ENCODE peak calls at places on chromosomes 3 and 15, in nine cellular contexts. Y is fibroblast of mammary gland, I is T-helper 2 cell, C is pons, G is cardiac muscle cell, Q is amygdala, X is HCT116, A is fibroblast of pulmonary artery, M is endodermal cell. N is an unnamed sample.

GRCh38 chr15:37038036-37038715 is 62.2 kb downstream of the MEIS2 start:
- DNase-seq in C (no peak), X (no peak), M (no peak), Y (no peak), I (no peak), Q (no peak), G (no peak), A (no peak), N (no peak)

GRCh38 chr3:59043391-59043790 is 6.4 kb downstream of the CFAP20DC start:
- DNase-seq in C (peak), Q (no peak), A (no peak), G (no peak), Y (no peak), X (no peak), I (no peak), M (no peak), N (no peak)

GRCh38 chr3:146504546-146505197 is 35.3 kb upstream of the PLSCR2 start:
- DNase-seq in A (no peak), M (peak), I (no peak), Q (no peak), C (no peak), G (no peak), X (peak), Y (no peak), N (no peak)

GRCh38 chr3:127699098-127699945 is 26.6 kb downstream of the ABTB1 start:
- DNase-seq in Y (peak), Q (no peak), C (no peak), M (no peak), X (no peak), G (no peak), I (no peak), A (no peak), N (no peak)

GRCh38 chr3:187385296-187385695 is 17.1 kb downstream of the RTP4 start:
- DNase-seq in M (no peak), G (no peak), I (no peak), Q (no peak), X (no peak), A (no peak), C (no peak), Y (no peak), N (no peak)

GRCh38 chr3:63352008-63352279 is 73.8 kb downstream of the SYNPR start:
- DNase-seq in I (no peak), X (no peak), C (no peak), G (no peak), A (no peak), Q (no peak), M (no peak), Y (no peak), N (no peak)

GRCh38 chr3:188746291-188746783 is 425.4 kb upstream of the TPRG1 start:
- DNase-seq in A (no peak), Q (no peak), M (no peak), I (no peak), C (no peak), X (no peak), Y (no peak), G (no peak), N (no peak)

GRCh38 chr3:40340541-40341170 is 31.1 kb downstream of the EIF1B start:
- DNase-seq in G (no peak), M (no peak), Q (no peak), I (no peak), X (no peak), A (no peak), Y (no peak), C (no peak), N (no peak)

GRCh38 chr3:118187221-118187620 is 847.4 kb downstream of the IGSF11 start:
- DNase-seq in I (no peak), X (no peak), G (no peak), Y (no peak), Q (no peak), M (no peak), C (no peak), A (no peak), N (no peak)